ENCODE peak calls at places on chromosomes 11 and 22, in five cellular contexts. Y is SK-N-SH, B is H1, N is K562, W is GM12878. T is an unnamed sample.

GRCh38 chr11:82711648-82712047 is 22.0 kb downstream of the FAM181B start:
- DNase-seq in Y (no peak), B (no peak), N (no peak), W (no peak), T (no peak)

GRCh38 chr11:1467270-1467669 is 19.3 kb downstream of the MOB2 start:
- DNase-seq in Y (no peak), B (no peak), N (no peak), W (no peak), T (no peak)

GRCh38 chr11:66368484-66368883 is 3.1 kb downstream of the SLC29A2 start:
- DNase-seq in Y (no peak), B (no peak), N (no peak), W (no peak), T (no peak)

GRCh38 chr11:65524010-65524746 is 705 bp upstream of the SCYL1 start:
- DNase-seq in Y (peak), B (no peak), N (peak), W (no peak), T (no peak)

GRCh38 chr11:55956521-55956920 is 13.2 kb downstream of the OR10AG1 start:
- DNase-seq in Y (no peak), B (no peak), N (no peak), W (no peak), T (peak)

GRCh38 chr11:36229091-36229490 is 60.1 kb downstream of the COMMD9 start:
- DNase-seq in Y (no peak), B (no peak), N (no peak), W (no peak), T (no peak)

GRCh38 chr22:23775779-23776375 is 3.2 kb downstream of the MMP11 start:
- DNase-seq in Y (no peak), B (no peak), N (no peak), W (no peak), T (no peak)

GRCh38 chr11:48064306-48064705 is 83.9 kb downstream of the PTPRJ start:
- DNase-seq in Y (no peak), B (no peak), N (no peak), W (no peak), T (no peak)

GRCh38 chr11:1153105-1153950 is 4.4 kb upstream of the MUC5AC start:
- DNase-seq in Y (peak), B (no peak), N (no peak), W (no peak), T (peak)

GRCh38 chr11:60771879-60772525 is 13.1 kb upstream of the MS4A10 start:
- DNase-seq in Y (no peak), B (no peak), N (no peak), W (no peak), T (no peak)

GRCh38 chr22:47865626-47866025 is 1103.2 kb downstream of the TBC1D22A start:
- DNase-seq in Y (no peak), B (no peak), N (no peak), W (no peak), T (no peak)

GRCh38 chr11:117794772-117795629 is 2.0 kb downstream of the DSCAML1 start:
- DNase-seq in Y (no peak), B (no peak), N (no peak), W (no peak), T (no peak)

GRCh38 chr22:50051930-50052329 is 6.2 kb downstream of the TTLL8 start:
- DNase-seq in Y (no peak), B (no peak), N (peak), W (no peak), T (no peak)

GRCh38 chr11:90344546-90344945 is 121.7 kb upstream of the CHORDC1 start:
- DNase-seq in Y (no peak), B (no peak), N (no peak), W (no peak), T (no peak)

GRCh38 chr11:2788751-2789140 is 89.0 kb upstream of the KCNQ1OT1 start:
- DNase-seq in Y (no peak), B (no peak), N (no peak), W (no peak), T (no peak)

GRCh38 chr11:124867700-124868099 is 2.5 kb downstream of the ROBO3 start:
- DNase-seq in Y (peak), B (no peak), N (peak), W (no peak), T (peak)

GRCh38 chr11:118924591-118925585 is 838 bp downstream of the BCL9L start:
- DNase-seq in Y (peak), B (no peak), N (peak), W (no peak), T (no peak)

GRCh38 chr11:104609297-104609696 is 289.0 kb downstream of the CASP12 start:
- DNase-seq in Y (peak), B (peak), N (no peak), W (no peak), T (peak)

GRCh38 chr11:1086171-1087102 is 11.8 kb downstream of the MUC2 start:
- DNase-seq in Y (no peak), B (no peak), N (no peak), W (no peak), T (no peak)

GRCh38 chr22:38318792-38319773 is 1.9 kb upstream of the CSNK1E start:
- DNase-seq in Y (no peak), B (no peak), N (no peak), W (no peak), T (peak)

GRCh38 chr22:49590851-49591445 is 236.7 kb downstream of the BRD1 start:
- DNase-seq in Y (no peak), B (no peak), N (no peak), W (no peak), T (no peak)

GRCh38 chr11:2862950-2863618 is 22.5 kb downstream of the CDKN1C start:
- DNase-seq in Y (no peak), B (no peak), N (no peak), W (no peak), T (no peak)

GRCh38 chr22:46589141-46589748 is 30.9 kb upstream of the GRAMD4 start:
- DNase-seq in Y (no peak), B (no peak), N (peak), W (no peak), T (no peak)

GRCh38 chr11:6647282-6647679 is 8.3 kb downstream of the DCHS1 start:
- DNase-seq in Y (peak), B (no peak), N (no peak), W (no peak), T (no peak)

GRCh38 chr11:82384308-82384707 is 349.4 kb downstream of the FAM181B start:
- DNase-seq in Y (no peak), B (no peak), N (no peak), W (no peak), T (no peak)

DNA sequence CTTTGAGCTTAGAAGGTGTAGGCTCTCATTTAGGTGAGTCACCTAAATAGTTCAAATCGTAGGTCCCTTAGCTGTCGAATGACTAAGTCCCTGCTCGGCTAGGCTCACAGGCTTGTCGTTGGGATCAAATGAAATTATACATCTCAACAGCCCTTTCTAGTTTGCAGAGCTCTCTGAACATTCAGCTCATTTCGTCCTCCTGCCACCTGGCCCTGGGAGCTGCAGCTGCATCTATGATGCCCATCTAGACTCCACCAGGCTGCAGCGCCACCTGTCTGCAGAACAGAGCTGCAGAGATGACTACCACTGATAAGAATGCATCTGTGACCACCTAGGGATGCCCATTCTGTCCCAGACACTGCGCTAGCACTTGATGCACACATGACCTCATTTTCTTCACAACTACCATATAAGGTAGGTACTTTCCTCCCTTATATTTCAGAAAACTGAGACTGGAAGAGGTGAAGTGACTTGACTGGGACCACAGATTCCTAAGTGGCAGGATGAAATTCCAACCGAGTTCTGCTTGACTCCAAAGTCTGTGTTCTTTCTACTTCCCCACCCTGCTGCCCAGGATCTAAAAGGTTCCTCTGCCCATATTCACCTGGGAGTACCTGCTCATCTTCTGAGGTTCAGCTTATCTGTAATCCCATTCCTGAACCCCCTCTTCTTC is 141.1 kb upstream of the NARS2 start:
- DNase-seq in Y (peak), B (peak), N (peak), W (no peak), T (peak)
- TF ChIP-seq RFX5 in Y (no peak), B (no peak), N (no peak), W (no peak), T (no peak)

GRCh38 chr11:35167451-35167954 is 28.5 kb downstream of the CD44 start:
- DNase-seq in Y (no peak), B (no peak), N (no peak), W (no peak), T (no peak)
- TF ChIP-seq YY1 in Y (no peak), B (no peak), N (no peak), W (no peak), T (no peak)

DNA sequence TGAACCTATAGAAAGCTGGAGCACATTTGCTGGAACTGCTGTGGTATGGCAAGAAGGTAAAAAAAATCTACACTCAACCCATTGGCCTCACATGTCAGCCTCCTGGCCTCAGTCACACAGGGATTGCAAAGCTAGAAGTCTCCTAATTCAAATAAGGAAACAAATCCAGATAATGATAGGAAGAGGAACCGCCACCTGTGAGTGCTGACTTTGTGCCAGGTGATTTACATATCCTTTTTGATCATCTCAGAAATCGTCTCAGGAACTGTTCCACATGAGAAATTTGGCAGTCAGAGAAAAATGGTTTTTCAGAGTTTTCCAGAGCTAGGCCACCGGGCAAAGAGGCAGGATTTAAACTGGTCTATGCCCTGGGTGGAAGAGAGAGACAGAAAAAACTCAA is 986 bp downstream of the NLRP10 start:
- DNase-seq in Y (no peak), B (no peak), N (no peak), W (no peak), T (no peak)
- TF ChIP-seq RFX5 in Y (no peak), B (no peak), N (no peak), W (no peak), T (no peak)

GRCh38 chr11:69155302-69156198 is at the start of gene SMIM38:
- DNase-seq in Y (no peak), B (no peak), N (peak), W (peak), T (no peak)
- TF ChIP-seq YY1 in Y (no peak), B (no peak), N (no peak), W (peak), T (no peak)

GRCh38 chr11:112961146-112961668 is at the start of gene NCAM1:
- DNase-seq in Y (peak), B (peak), N (peak), W (no peak), T (peak)

GRCh38 chr11:112963368-112963955 is 2.2 kb downstream of the NCAM1 start:
- DNase-seq in Y (peak), B (no peak), N (no peak), W (no peak), T (no peak)

GRCh38 chr11:112961751-112962747 is 829 bp downstream of the NCAM1 start:
- DNase-seq in Y (peak), B (no peak), N (no peak), W (no peak), T (no peak)

GRCh38 chr11:112965601-112966125 is 4.4 kb downstream of the NCAM1 start:
- DNase-seq in Y (no peak), B (no peak), N (no peak), W (no peak), T (no peak)

GRCh38 chr11:112962854-112963367 is 1.7 kb downstream of the NCAM1 start:
- DNase-seq in Y (peak), B (no peak), N (no peak), W (no peak), T (no peak)
- TF ChIP-seq RFX5 in Y (no peak), B (no peak), N (no peak), W (no peak), T (no peak)

GRCh38 chr22:17700778-17701177 is 62.2 kb downstream of the BCL2L13 start:
- DNase-seq in Y (no peak), B (no peak), N (no peak), W (no peak), T (no peak)
- TF ChIP-seq YY1 in Y (no peak), B (no peak), N (no peak), W (no peak), T (no peak)

T was measured in HepG2.